ENCODE peak calls at places on chromosomes 13 and 19, in eight cellular contexts. E, K, V, J, L, I, C and B are unnamed samples.

GRCh38 chr19:36115453-36116343 is at the start of gene TBCB:
- DNase-seq in J (peak; percentile 39), I (peak; percentile 43), L (peak; percentile 87), V (peak; percentile 90), K (peak; percentile 45), E (peak; percentile 75), C (peak; percentile 28), B (no peak)

GRCh38 chr13:107035778-107036177 is 467.8 kb upstream of the ARGLU1 start:
- DNase-seq in J (peak; percentile 1), I (peak; percentile 65), V (no peak), E (no peak), C (peak; percentile 89), K (peak; percentile 25), L (no peak), B (no peak)

GRCh38 chr19:54206030-54206830 is 5.6 kb downstream of the RPS9 start:
- DNase-seq in K (no peak), J (no peak), E (no peak), L (no peak), I (no peak), C (no peak), V (peak; percentile 32), B (no peak)

GRCh38 chr13:28035146-28035782 is 46.8 kb upstream of the URAD start:
- DNase-seq in C (peak; percentile 13), J (peak; percentile 11), E (no peak), L (no peak), I (no peak), K (no peak), V (peak; percentile 22), B (peak; percentile 55)

GRCh38 chr19:43675269-43675879 is 5.4 kb upstream of the PLAUR start:
- DNase-seq in J (peak; percentile 65), C (peak; percentile 78), V (peak; percentile 90), K (peak; percentile 23), I (peak; percentile 53), E (no peak), L (no peak), B (no peak)

GRCh38 chr13:40169476-40169875 is 497.0 kb downstream of the FOXO1 start:
- DNase-seq in K (no peak), C (no peak), E (no peak), J (no peak), V (no peak), L (no peak), I (no peak), B (no peak)

GRCh38 chr13:51380269-51380668 is 40.8 kb downstream of the SERPINE3 start:
- DNase-seq in C (peak; percentile 16), V (no peak), J (peak; percentile 59), L (no peak), E (no peak), K (peak; percentile 65), I (peak; percentile 75), B (no peak)

GRCh38 chr13:40026741-40027140 is 371.3 kb downstream of the COG6 start:
- DNase-seq in E (no peak), I (no peak), C (no peak), K (no peak), J (no peak), L (no peak), V (no peak), B (no peak)

GRCh38 chr19:12786149-12786870 is 5.0 kb upstream of the JUNB start:
- DNase-seq in V (peak; percentile 86), C (no peak), L (peak; percentile 74), E (no peak), I (no peak), K (no peak), J (no peak), B (no peak)

GRCh38 chr13:113599396-113599795 is 14.8 kb downstream of the TFDP1 start:
- DNase-seq in J (no peak), C (no peak), K (no peak), L (no peak), E (no peak), I (no peak), V (no peak), B (no peak)

GRCh38 chr13:43232144-43232840 is 208.9 kb downstream of the DNAJC15 start:
- DNase-seq in V (no peak), J (peak; percentile 9), K (no peak), L (no peak), E (no peak), I (no peak), C (no peak), B (no peak)

GRCh38 chr13:43227721-43228120 is 204.3 kb downstream of the DNAJC15 start:
- DNase-seq in L (no peak), K (peak; percentile 13), V (no peak), E (no peak), J (peak; percentile 33), I (no peak), C (peak; percentile 59), B (no peak)

GRCh38 chr13:43232866-43233265 is 209.5 kb downstream of the DNAJC15 start:
- DNase-seq in E (no peak), L (no peak), C (peak; percentile 77), V (no peak), J (peak; percentile 77), K (peak; percentile 84), I (peak; percentile 79), B (no peak)

GRCh38 chr13:43230989-43231388 is 207.6 kb downstream of the DNAJC15 start:
- DNase-seq in C (no peak), J (no peak), I (no peak), E (no peak), K (no peak), L (no peak), V (no peak), B (no peak)

DNA sequence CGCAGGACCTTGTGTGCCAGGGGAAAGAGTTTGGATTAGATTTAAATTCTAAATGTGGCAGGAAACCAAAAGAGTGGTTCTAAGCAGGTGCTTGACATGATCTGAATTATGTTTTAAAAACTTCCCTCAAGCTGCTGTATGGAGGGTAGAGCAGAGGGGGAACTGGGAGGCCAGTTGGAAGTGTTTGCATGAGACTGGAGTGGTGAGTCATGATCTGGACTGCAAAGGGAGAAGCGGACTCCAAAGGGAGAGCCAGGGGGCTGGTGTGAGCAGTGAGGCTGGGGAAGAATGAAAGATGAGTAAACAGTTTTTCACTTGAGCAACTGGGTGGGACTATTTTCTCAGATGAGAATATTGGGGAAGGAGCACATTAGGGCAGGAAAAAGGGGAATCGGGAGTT is 206.1 kb downstream of the DNAJC15 start:
- DNase-seq in V (no peak), E (no peak), C (peak; percentile 87), I (peak; percentile 75), K (peak; percentile 64), J (peak; percentile 78), L (no peak), B (no peak)
- TF ChIP-seq CTCF in V (no peak), E (no peak), C (no peak), I (peak; percentile 31), K (no peak), J (peak; percentile 13), L (no peak), B (no peak)

DNA sequence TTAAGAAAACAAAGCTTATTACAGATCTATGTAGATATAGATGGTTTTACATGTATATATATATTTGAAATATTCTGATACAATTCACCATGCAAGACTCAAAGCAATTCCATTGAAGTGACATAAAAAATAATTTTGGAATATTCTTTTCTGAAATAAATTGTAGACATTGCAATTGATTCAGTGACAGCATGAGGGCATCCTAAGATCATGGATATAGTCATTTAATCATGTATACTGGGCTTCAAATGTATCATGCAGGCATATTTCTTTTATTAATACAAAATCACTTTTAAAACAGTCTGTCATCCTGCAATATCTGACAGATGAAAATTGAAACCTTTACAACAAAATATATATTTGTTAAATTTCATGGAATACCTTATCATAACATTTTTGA is 286.7 kb upstream of the SLITRK6 start:
- DNase-seq in V (no peak), I (peak; percentile 33), J (no peak), C (no peak), K (no peak), L (no peak), E (no peak), B (no peak)
- TF ChIP-seq CTCF in V (no peak), I (peak; percentile 24), J (no peak), C (no peak), K (no peak), L (no peak), E (no peak), B (no peak)

DNA sequence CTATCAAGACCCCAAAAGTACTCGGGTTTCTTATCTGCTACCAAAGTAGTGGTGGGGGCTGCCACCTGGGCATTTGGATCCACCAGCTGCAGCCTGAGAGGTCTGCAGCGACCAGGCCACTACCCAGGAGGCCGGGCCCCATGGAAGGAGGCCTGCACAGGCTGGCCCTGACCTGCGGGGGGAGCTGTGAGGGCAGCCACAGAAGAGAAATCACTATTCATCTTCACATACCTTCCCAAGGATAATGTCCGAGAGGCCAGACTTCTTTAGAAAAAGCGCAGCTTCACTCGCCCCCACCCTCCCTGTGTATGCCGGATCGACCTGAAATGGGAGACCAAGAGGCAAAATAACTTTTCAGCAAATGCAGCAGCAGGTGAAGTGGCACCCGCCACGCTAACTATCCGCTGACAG is 30.1 kb downstream of the EPS15L1 start:
- DNase-seq in V (no peak), L (no peak), J (no peak), E (peak; percentile 45), K (no peak), I (peak; percentile 48), C (no peak), B (no peak)
- TF ChIP-seq CTCF in V (peak; percentile 33), L (peak; percentile 27), J (peak; percentile 49), E (peak; percentile 33), K (peak; percentile 45), I (peak; percentile 74), C (peak; percentile 44), B (peak; percentile 63)

GRCh38 chr19:28416245-28416644 is 796.7 kb downstream of the UQCRFS1 start:
- DNase-seq in V (no peak), E (no peak), K (no peak), C (no peak), J (no peak), I (no peak), L (no peak), B (no peak)

GRCh38 chr19:28409859-28410258 is 803.1 kb downstream of the UQCRFS1 start:
- DNase-seq in C (no peak), J (no peak), K (no peak), L (no peak), E (no peak), V (no peak), I (no peak), B (no peak)

GRCh38 chr19:28419312-28419711 is 793.6 kb downstream of the UQCRFS1 start:
- DNase-seq in K (peak; percentile 54), E (no peak), L (no peak), V (no peak), C (no peak), I (peak; percentile 52), J (no peak), B (no peak)

DNA sequence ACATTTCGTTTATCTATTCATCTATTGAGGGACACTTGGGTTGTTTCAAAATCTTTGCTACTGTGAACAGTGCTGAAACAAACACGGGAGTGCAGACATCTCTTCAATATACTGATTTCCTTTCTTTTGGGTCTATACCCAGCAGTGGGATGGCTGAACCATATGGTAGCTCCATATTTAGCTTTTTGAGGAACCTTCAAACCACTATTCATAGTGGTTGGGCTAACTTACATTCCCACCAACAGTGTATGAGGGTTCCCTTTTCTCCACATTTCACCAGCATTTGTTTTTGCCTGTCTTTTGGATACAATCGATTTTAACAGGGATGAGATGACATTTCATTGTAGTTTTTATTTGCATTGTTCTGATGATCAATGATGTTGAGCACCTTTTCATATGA is 798.2 kb downstream of the UQCRFS1 start:
- DNase-seq in J (no peak), L (no peak), V (no peak), C (no peak), E (no peak), I (no peak), K (no peak), B (no peak)
- TF ChIP-seq CTCF in J (no peak), L (no peak), V (no peak), C (no peak), E (no peak), I (no peak), K (no peak), B (no peak)

GRCh38 chr19:1400281-1401137 is 833 bp downstream of the GAMT start:
- DNase-seq in L (peak; percentile 73), I (no peak), V (no peak), E (no peak), C (no peak), J (peak; percentile 33), K (peak; percentile 22), B (peak; percentile 66)
- TF ChIP-seq CTCF in L (no peak), I (no peak), V (no peak), E (no peak), C (no peak), J (no peak), K (no peak), B (no peak)